ENCODE peak calls at places on chromosomes 16 and 17, in seven cellular contexts. One of them, this sample, is unnamed. For H3K4me1, the result is how much of the 10 kb centered on the place peaks cover.

GRCh38 chr17:42670199-42670924 is 6.4 kb downstream of the PLEKHH3 start:
- DNase-seq in neuronal stem cell: no peak
- DNase-seq in fibroblast of lung: no peak
- DNase-seq in CD8-positive, alpha-beta memory T cell: peak
- DNase-seq in mucosa of descending colon: peak
- DNase-seq in lower lobe of right lung: no peak
- DNase-seq in tibial artery: no peak
- DNase-seq in this sample: no peak

GRCh38 chr16:57598437-57598836 is 30.0 kb upstream of the ADGRG1 start:
- DNase-seq in lower lobe of right lung: no peak
- DNase-seq in tibial artery: no peak
- DNase-seq in neuronal stem cell: no peak
- DNase-seq in fibroblast of lung: no peak
- DNase-seq in mucosa of descending colon: no peak
- DNase-seq in CD8-positive, alpha-beta memory T cell: no peak
- DNase-seq in this sample: no peak

GRCh38 chr17:82101301-82101715 is 3.3 kb upstream of the FASN start:
- DNase-seq in neuronal stem cell: no peak
- DNase-seq in CD8-positive, alpha-beta memory T cell: no peak
- DNase-seq in mucosa of descending colon: no peak
- DNase-seq in lower lobe of right lung: no peak
- DNase-seq in tibial artery: no peak
- DNase-seq in fibroblast of lung: no peak
- DNase-seq in this sample: no peak

GRCh38 chr17:75913537-75914210 is 9.0 kb upstream of the MRPL38 start:
- DNase-seq in CD8-positive, alpha-beta memory T cell: no peak
- DNase-seq in fibroblast of lung: no peak
- DNase-seq in tibial artery: no peak
- DNase-seq in lower lobe of right lung: no peak
- DNase-seq in neuronal stem cell: no peak
- DNase-seq in mucosa of descending colon: no peak
- DNase-seq in this sample: no peak

GRCh38 chr17:73292031-73292531 is 19.7 kb downstream of the CDC42EP4 start:
- DNase-seq in lower lobe of right lung: no peak
- DNase-seq in mucosa of descending colon: no peak
- DNase-seq in CD8-positive, alpha-beta memory T cell: no peak
- DNase-seq in fibroblast of lung: peak
- DNase-seq in neuronal stem cell: no peak
- DNase-seq in tibial artery: peak
- DNase-seq in this sample: peak

GRCh38 chr17:17776889-17777288 is 59.9 kb downstream of the SREBF1 start:
- DNase-seq in neuronal stem cell: no peak
- DNase-seq in mucosa of descending colon: no peak
- DNase-seq in tibial artery: no peak
- DNase-seq in fibroblast of lung: no peak
- DNase-seq in lower lobe of right lung: no peak
- DNase-seq in CD8-positive, alpha-beta memory T cell: no peak
- DNase-seq in this sample: no peak

GRCh38 chr17:50620848-50621247 is 13.8 kb upstream of the ABCC3 start:
- DNase-seq in tibial artery: no peak
- DNase-seq in fibroblast of lung: no peak
- DNase-seq in neuronal stem cell: no peak
- DNase-seq in mucosa of descending colon: no peak
- DNase-seq in lower lobe of right lung: no peak
- DNase-seq in CD8-positive, alpha-beta memory T cell: no peak
- DNase-seq in this sample: peak

GRCh38 chr17:73782641-73783381 is 138.6 kb upstream of the SDK2 start:
- DNase-seq in tibial artery: no peak
- DNase-seq in fibroblast of lung: no peak
- DNase-seq in lower lobe of right lung: no peak
- DNase-seq in mucosa of descending colon: peak
- DNase-seq in CD8-positive, alpha-beta memory T cell: no peak
- DNase-seq in neuronal stem cell: no peak
- DNase-seq in this sample: no peak

GRCh38 chr16:66554021-66554420 is 1.6 kb downstream of the CKLF start:
- DNase-seq in fibroblast of lung: no peak
- DNase-seq in lower lobe of right lung: no peak
- DNase-seq in tibial artery: no peak
- DNase-seq in neuronal stem cell: no peak
- DNase-seq in CD8-positive, alpha-beta memory T cell: no peak
- DNase-seq in mucosa of descending colon: no peak
- DNase-seq in this sample: no peak
- H3K4me1 ChIP-seq in fibroblast of lung: under half
- H3K4me1 ChIP-seq in lower lobe of right lung: half or more
- H3K4me1 ChIP-seq in tibial artery: under half
- H3K4me1 ChIP-seq in neuronal stem cell: under half
- H3K4me1 ChIP-seq in CD8-positive, alpha-beta memory T cell: half or more
- H3K4me1 ChIP-seq in mucosa of descending colon: under half
- H3K4me1 ChIP-seq in this sample: under half

GRCh38 chr16:84451781-84452180 is 52.7 kb downstream of the MEAK7 start:
- DNase-seq in tibial artery: no peak
- DNase-seq in lower lobe of right lung: peak
- DNase-seq in neuronal stem cell: no peak
- DNase-seq in fibroblast of lung: no peak
- DNase-seq in CD8-positive, alpha-beta memory T cell: no peak
- DNase-seq in mucosa of descending colon: peak
- DNase-seq in this sample: no peak
- H3K4me3 ChIP-seq in tibial artery: no peak
- H3K4me3 ChIP-seq in lower lobe of right lung: no peak
- H3K4me3 ChIP-seq in neuronal stem cell: no peak
- H3K4me3 ChIP-seq in fibroblast of lung: no peak
- H3K4me3 ChIP-seq in CD8-positive, alpha-beta memory T cell: no peak
- H3K4me3 ChIP-seq in mucosa of descending colon: no peak
- H3K4me3 ChIP-seq in this sample: no peak

DNA sequence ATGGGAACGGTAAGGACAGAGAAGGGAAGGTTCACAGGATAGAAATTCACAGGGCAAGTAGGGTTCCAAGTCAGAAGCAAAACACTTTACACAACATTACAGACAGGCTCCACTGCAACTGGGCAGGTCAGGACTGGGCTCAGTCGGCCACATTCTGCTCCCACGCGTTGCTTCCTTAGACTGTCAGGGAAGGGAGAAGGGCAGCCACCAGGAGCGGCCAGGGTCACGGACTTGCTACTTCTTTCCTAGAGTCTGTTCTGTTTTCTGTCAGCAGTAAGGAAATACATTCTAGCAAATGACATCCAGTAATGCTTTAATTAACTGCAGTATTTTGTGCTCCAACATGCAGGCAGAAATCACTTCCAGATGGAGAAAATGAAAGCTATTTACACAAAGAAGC is 160.3 kb upstream of the RPH3AL start:
- DNase-seq in neuronal stem cell: no peak
- DNase-seq in mucosa of descending colon: no peak
- DNase-seq in fibroblast of lung: no peak
- DNase-seq in CD8-positive, alpha-beta memory T cell: no peak
- DNase-seq in tibial artery: no peak
- DNase-seq in lower lobe of right lung: no peak
- DNase-seq in this sample: no peak
- H3K4me1 ChIP-seq in neuronal stem cell: under half
- H3K4me1 ChIP-seq in mucosa of descending colon: under half
- H3K4me1 ChIP-seq in fibroblast of lung: under half
- H3K4me1 ChIP-seq in CD8-positive, alpha-beta memory T cell: under half
- H3K4me1 ChIP-seq in tibial artery: under half
- H3K4me1 ChIP-seq in lower lobe of right lung: under half
- H3K4me1 ChIP-seq in this sample: under half

GRCh38 chr17:78356163-78356713 is 3.6 kb downstream of the SOCS3 start:
- DNase-seq in lower lobe of right lung: peak
- DNase-seq in neuronal stem cell: no peak
- DNase-seq in CD8-positive, alpha-beta memory T cell: peak
- DNase-seq in mucosa of descending colon: peak
- DNase-seq in tibial artery: no peak
- DNase-seq in fibroblast of lung: peak
- DNase-seq in this sample: peak
- H3K4me3 ChIP-seq in lower lobe of right lung: peak
- H3K4me3 ChIP-seq in neuronal stem cell: peak
- H3K4me3 ChIP-seq in CD8-positive, alpha-beta memory T cell: peak
- H3K4me3 ChIP-seq in mucosa of descending colon: no peak
- H3K4me3 ChIP-seq in tibial artery: no peak
- H3K4me3 ChIP-seq in fibroblast of lung: peak
- H3K4me3 ChIP-seq in this sample: no peak